ENCODE peak calls at places on chromosome 18, in eight cellular contexts. One of them, this sample, is unnamed.

GRCh38 chr18:12599543-12599942 is 58.4 kb downstream of the SPIRE1 start:
- ATAC-seq in upper lobe of left lung: no peak
- ATAC-seq in GM23338: no peak
- ATAC-seq in HepG2: no peak
- ATAC-seq in Panc1: no peak
- ATAC-seq in K562: no peak
- ATAC-seq in HCT116: peak; percentile 75
- ATAC-seq in GM12878: no peak
- ATAC-seq in this sample: no peak

GRCh38 chr18:9204659-9205058 is 68.1 kb downstream of the ANKRD12 start:
- ATAC-seq in K562: peak; percentile 65
- ATAC-seq in GM12878: no peak
- ATAC-seq in Panc1: no peak
- ATAC-seq in HCT116: no peak
- ATAC-seq in HepG2: no peak
- ATAC-seq in GM23338: peak; percentile 74
- ATAC-seq in upper lobe of left lung: no peak
- ATAC-seq in this sample: no peak

GRCh38 chr18:36693931-36694661 is 134.7 kb downstream of the TPGS2 start:
- ATAC-seq in HCT116: no peak
- ATAC-seq in upper lobe of left lung: peak; percentile 69
- ATAC-seq in K562: peak; percentile 18
- ATAC-seq in GM23338: no peak
- ATAC-seq in HepG2: peak; percentile 99
- ATAC-seq in GM12878: no peak
- ATAC-seq in Panc1: no peak
- ATAC-seq in this sample: peak; percentile 58

GRCh38 chr18:48842259-48843061 is 108.3 kb downstream of the SMAD7 start:
- ATAC-seq in GM23338: peak; percentile 41
- ATAC-seq in HCT116: no peak
- ATAC-seq in HepG2: no peak
- ATAC-seq in upper lobe of left lung: no peak
- ATAC-seq in Panc1: peak; percentile 46
- ATAC-seq in K562: peak; percentile 43
- ATAC-seq in GM12878: no peak
- ATAC-seq in this sample: peak; percentile 49

GRCh38 chr18:26462304-26462703 is 86.0 kb downstream of the KCTD1 start:
- ATAC-seq in GM23338: no peak
- ATAC-seq in GM12878: no peak
- ATAC-seq in HCT116: no peak
- ATAC-seq in K562: no peak
- ATAC-seq in upper lobe of left lung: no peak
- ATAC-seq in Panc1: no peak
- ATAC-seq in HepG2: no peak
- ATAC-seq in this sample: no peak

GRCh38 chr18:11548940-11549551 is 60.4 kb upstream of the SLC35G4 start:
- ATAC-seq in K562: no peak
- ATAC-seq in upper lobe of left lung: peak; percentile 72
- ATAC-seq in GM23338: no peak
- ATAC-seq in GM12878: no peak
- ATAC-seq in HepG2: no peak
- ATAC-seq in Panc1: no peak
- ATAC-seq in HCT116: no peak
- ATAC-seq in this sample: no peak

GRCh38 chr18:37207343-37207742 is 358.3 kb downstream of the CELF4 start:
- ATAC-seq in HCT116: no peak
- ATAC-seq in K562: no peak
- ATAC-seq in GM23338: peak; percentile 84
- ATAC-seq in GM12878: no peak
- ATAC-seq in upper lobe of left lung: no peak
- ATAC-seq in HepG2: peak; percentile 41
- ATAC-seq in Panc1: no peak
- ATAC-seq in this sample: no peak

GRCh38 chr18:2587788-2588187 is 16.4 kb downstream of the NDC80 start:
- ATAC-seq in upper lobe of left lung: no peak
- ATAC-seq in HepG2: no peak
- ATAC-seq in K562: no peak
- ATAC-seq in GM12878: no peak
- ATAC-seq in GM23338: no peak
- ATAC-seq in Panc1: no peak
- ATAC-seq in HCT116: no peak
- ATAC-seq in this sample: no peak

GRCh38 chr18:8379187-8379941 is 229.9 kb upstream of the RAB12 start:
- ATAC-seq in HepG2: no peak
- ATAC-seq in HCT116: no peak
- ATAC-seq in GM23338: no peak
- ATAC-seq in Panc1: no peak
- ATAC-seq in upper lobe of left lung: no peak
- ATAC-seq in GM12878: no peak
- ATAC-seq in K562: no peak
- ATAC-seq in this sample: no peak

GRCh38 chr18:9643549-9643948 is 29.2 kb upstream of the PPP4R1 start:
- ATAC-seq in HCT116: peak; percentile 97
- ATAC-seq in upper lobe of left lung: peak; percentile 91
- ATAC-seq in GM12878: no peak
- ATAC-seq in Panc1: peak; percentile 96
- ATAC-seq in GM23338: peak; percentile 96
- ATAC-seq in HepG2: peak; percentile 47
- ATAC-seq in K562: peak; percentile 43
- ATAC-seq in this sample: peak; percentile 95

GRCh38 chr18:49031511-49032188 is 80.9 kb upstream of the SMAD7 start:
- ATAC-seq in Panc1: no peak
- ATAC-seq in HCT116: no peak
- ATAC-seq in upper lobe of left lung: peak; percentile 20
- ATAC-seq in GM23338: peak; percentile 53
- ATAC-seq in K562: peak; percentile 20
- ATAC-seq in HepG2: no peak
- ATAC-seq in GM12878: no peak
- ATAC-seq in this sample: no peak

GRCh38 chr18:68984342-68984741 is 186.5 kb downstream of the CCDC102B start:
- ATAC-seq in HepG2: no peak
- ATAC-seq in GM23338: no peak
- ATAC-seq in K562: no peak
- ATAC-seq in GM12878: no peak
- ATAC-seq in upper lobe of left lung: no peak
- ATAC-seq in HCT116: no peak
- ATAC-seq in Panc1: no peak
- ATAC-seq in this sample: no peak

GRCh38 chr18:37299471-37300304 is 265.9 kb downstream of the CELF4 start:
- ATAC-seq in K562: peak; percentile 69
- ATAC-seq in GM12878: peak; percentile 52
- ATAC-seq in GM23338: peak; percentile 18
- ATAC-seq in HCT116: peak; percentile 57
- ATAC-seq in upper lobe of left lung: peak; percentile 89
- ATAC-seq in HepG2: peak; percentile 94
- ATAC-seq in Panc1: peak; percentile 73
- ATAC-seq in this sample: peak; percentile 73

GRCh38 chr18:3540805-3541548 is 91.0 kb downstream of the TGIF1 start:
- ATAC-seq in GM12878: no peak
- ATAC-seq in GM23338: peak; percentile 45
- ATAC-seq in HepG2: no peak
- ATAC-seq in K562: peak; percentile 47
- ATAC-seq in Panc1: no peak
- ATAC-seq in upper lobe of left lung: peak; percentile 59
- ATAC-seq in HCT116: peak; percentile 46
- ATAC-seq in this sample: no peak

GRCh38 chr18:32366586-32367538 is 103.8 kb downstream of the GAREM1 start:
- ATAC-seq in upper lobe of left lung: no peak
- ATAC-seq in GM12878: no peak
- ATAC-seq in Panc1: no peak
- ATAC-seq in HepG2: no peak
- ATAC-seq in GM23338: no peak
- ATAC-seq in HCT116: no peak
- ATAC-seq in K562: no peak
- ATAC-seq in this sample: no peak

GRCh38 chr18:68848242-68848641 is 50.4 kb downstream of the CCDC102B start:
- ATAC-seq in HCT116: no peak
- ATAC-seq in upper lobe of left lung: no peak
- ATAC-seq in K562: no peak
- ATAC-seq in GM23338: no peak
- ATAC-seq in Panc1: no peak
- ATAC-seq in GM12878: no peak
- ATAC-seq in HepG2: no peak
- ATAC-seq in this sample: no peak

GRCh38 chr18:34818069-34818468 is 108.0 kb downstream of the DTNA start:
- ATAC-seq in HepG2: no peak
- ATAC-seq in GM23338: no peak
- ATAC-seq in HCT116: no peak
- ATAC-seq in GM12878: no peak
- ATAC-seq in Panc1: no peak
- ATAC-seq in upper lobe of left lung: no peak
- ATAC-seq in K562: no peak
- ATAC-seq in this sample: no peak

GRCh38 chr18:58609536-58609993 is 19.3 kb downstream of the ALPK2 start:
- ATAC-seq in upper lobe of left lung: peak; percentile 40
- ATAC-seq in HCT116: no peak
- ATAC-seq in Panc1: no peak
- ATAC-seq in HepG2: peak; percentile 79
- ATAC-seq in GM23338: no peak
- ATAC-seq in K562: no peak
- ATAC-seq in GM12878: peak; percentile 81
- ATAC-seq in this sample: no peak

GRCh38 chr18:61752973-61753372 is 139.8 kb downstream of the RNF152 start:
- ATAC-seq in Panc1: no peak
- ATAC-seq in K562: no peak
- ATAC-seq in upper lobe of left lung: no peak
- ATAC-seq in HCT116: no peak
- ATAC-seq in GM12878: no peak
- ATAC-seq in HepG2: no peak
- ATAC-seq in GM23338: no peak
- ATAC-seq in this sample: no peak

GRCh38 chr18:36298113-36298701 is 694 bp downstream of the FHOD3 start:
- ATAC-seq in GM12878: peak; percentile 60
- ATAC-seq in HCT116: peak; percentile 15
- ATAC-seq in HepG2: peak; percentile 16
- ATAC-seq in upper lobe of left lung: peak; percentile 51
- ATAC-seq in GM23338: peak; percentile 41
- ATAC-seq in Panc1: peak; percentile 39
- ATAC-seq in K562: no peak
- ATAC-seq in this sample: peak; percentile 19

GRCh38 chr18:9561774-9562173 is 52.6 kb downstream of the PPP4R1 start:
- ATAC-seq in K562: no peak
- ATAC-seq in HCT116: no peak
- ATAC-seq in HepG2: no peak
- ATAC-seq in GM23338: no peak
- ATAC-seq in upper lobe of left lung: peak; percentile 64
- ATAC-seq in GM12878: no peak
- ATAC-seq in Panc1: no peak
- ATAC-seq in this sample: peak; percentile 36

DNA sequence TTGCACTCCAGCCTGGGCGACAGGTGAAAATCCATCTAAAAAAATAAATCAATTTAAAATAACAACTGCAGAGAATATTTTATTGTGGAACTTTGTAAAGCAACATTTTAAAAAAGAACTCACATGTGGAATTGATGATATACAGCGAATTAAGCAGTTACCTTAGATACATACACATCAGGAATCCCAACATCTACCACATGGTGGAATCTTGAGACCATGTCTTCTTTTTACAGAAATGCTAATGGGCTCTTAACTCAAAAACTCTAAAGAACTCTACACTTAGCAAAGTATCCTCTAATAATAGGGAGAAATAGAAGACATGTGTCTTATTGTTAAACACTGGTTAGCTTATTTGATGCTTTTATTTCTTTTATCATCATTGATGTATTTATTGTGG is 373.6 kb downstream of the CDH7 start:
- ATAC-seq in Panc1: no peak
- ATAC-seq in HepG2: peak; percentile 38
- ATAC-seq in upper lobe of left lung: no peak
- ATAC-seq in K562: no peak
- ATAC-seq in GM12878: peak; percentile 73
- ATAC-seq in GM23338: peak; percentile 49
- ATAC-seq in HCT116: no peak
- ATAC-seq in this sample: no peak
- H3K27ac ChIP-seq in Panc1: no peak overlapping the region
- H3K27ac ChIP-seq in HepG2: no peak overlapping the region
- H3K27ac ChIP-seq in upper lobe of left lung: no peak overlapping the region
- H3K27ac ChIP-seq in K562: no peak overlapping the region
- H3K27ac ChIP-seq in GM12878: no peak overlapping the region
- H3K27ac ChIP-seq in GM23338: no peak overlapping the region
- H3K27ac ChIP-seq in HCT116: no peak overlapping the region
- H3K27ac ChIP-seq in this sample: no peak overlapping the region

GRCh38 chr18:79381811-79382311 is 13.9 kb upstream of the NFATC1 start:
- ATAC-seq in GM12878: no peak
- ATAC-seq in GM23338: no peak
- ATAC-seq in upper lobe of left lung: no peak
- ATAC-seq in Panc1: no peak
- ATAC-seq in K562: no peak
- ATAC-seq in HCT116: no peak
- ATAC-seq in HepG2: no peak
- ATAC-seq in this sample: no peak

GRCh38 chr18:79382681-79383387 is 12.9 kb upstream of the NFATC1 start:
- ATAC-seq in GM12878: no peak
- ATAC-seq in upper lobe of left lung: no peak
- ATAC-seq in GM23338: no peak
- ATAC-seq in K562: no peak
- ATAC-seq in HCT116: no peak
- ATAC-seq in Panc1: peak; percentile 2
- ATAC-seq in HepG2: peak; percentile 5
- ATAC-seq in this sample: no peak

GRCh38 chr18:79384834-79385233 is 10.9 kb upstream of the NFATC1 start:
- ATAC-seq in GM23338: no peak
- ATAC-seq in K562: no peak
- ATAC-seq in Panc1: no peak
- ATAC-seq in upper lobe of left lung: no peak
- ATAC-seq in HCT116: no peak
- ATAC-seq in HepG2: no peak
- ATAC-seq in GM12878: no peak
- ATAC-seq in this sample: no peak

GRCh38 chr18:79384151-79384807 is 11.5 kb upstream of the NFATC1 start:
- ATAC-seq in GM23338: no peak
- ATAC-seq in upper lobe of left lung: no peak
- ATAC-seq in HCT116: no peak
- ATAC-seq in GM12878: no peak
- ATAC-seq in K562: peak; percentile 33
- ATAC-seq in Panc1: peak; percentile 28
- ATAC-seq in HepG2: peak; percentile 18
- ATAC-seq in this sample: no peak

GRCh38 chr18:79383388-79384056 is 12.2 kb upstream of the NFATC1 start:
- ATAC-seq in Panc1: no peak
- ATAC-seq in HCT116: no peak
- ATAC-seq in GM12878: no peak
- ATAC-seq in upper lobe of left lung: no peak
- ATAC-seq in K562: no peak
- ATAC-seq in HepG2: peak; percentile 10
- ATAC-seq in GM23338: no peak
- ATAC-seq in this sample: no peak
- TF ChIP-seq POLR2AphosphoS5 in Panc1: no peak
- TF ChIP-seq POLR2AphosphoS5 in HCT116: no peak
- TF ChIP-seq POLR2AphosphoS5 in GM12878: no peak
- TF ChIP-seq POLR2AphosphoS5 in upper lobe of left lung: no peak
- TF ChIP-seq POLR2AphosphoS5 in K562: no peak
- TF ChIP-seq POLR2AphosphoS5 in HepG2: no peak
- TF ChIP-seq POLR2AphosphoS5 in GM23338: no peak
- TF ChIP-seq POLR2AphosphoS5 in this sample: no peak

GRCh38 chr18:42072407-42072806 is 117.4 kb downstream of the PIK3C3 start:
- ATAC-seq in GM12878: no peak
- ATAC-seq in Panc1: no peak
- ATAC-seq in HCT116: no peak
- ATAC-seq in GM23338: no peak
- ATAC-seq in upper lobe of left lung: no peak
- ATAC-seq in K562: no peak
- ATAC-seq in HepG2: no peak
- ATAC-seq in this sample: no peak
- H3K27ac ChIP-seq in GM12878: no peak overlapping the region
- H3K27ac ChIP-seq in Panc1: no peak overlapping the region
- H3K27ac ChIP-seq in HCT116: no peak overlapping the region
- H3K27ac ChIP-seq in GM23338: no peak overlapping the region
- H3K27ac ChIP-seq in upper lobe of left lung: no peak overlapping the region
- H3K27ac ChIP-seq in K562: no peak overlapping the region
- H3K27ac ChIP-seq in HepG2: no peak overlapping the region
- H3K27ac ChIP-seq in this sample: no peak overlapping the region

GRCh38 chr18:45012286-45012685 is 331.6 kb downstream of the SETBP1 start:
- ATAC-seq in HepG2: no peak
- ATAC-seq in HCT116: no peak
- ATAC-seq in GM23338: peak; percentile 70
- ATAC-seq in K562: no peak
- ATAC-seq in upper lobe of left lung: no peak
- ATAC-seq in GM12878: no peak
- ATAC-seq in Panc1: no peak
- ATAC-seq in this sample: no peak
- TF ChIP-seq POLR2AphosphoS5 in HepG2: no peak
- TF ChIP-seq POLR2AphosphoS5 in HCT116: no peak
- TF ChIP-seq POLR2AphosphoS5 in GM23338: no peak
- TF ChIP-seq POLR2AphosphoS5 in K562: no peak
- TF ChIP-seq POLR2AphosphoS5 in upper lobe of left lung: no peak
- TF ChIP-seq POLR2AphosphoS5 in GM12878: no peak
- TF ChIP-seq POLR2AphosphoS5 in Panc1: no peak
- TF ChIP-seq POLR2AphosphoS5 in this sample: no peak

This sample was measured in gastroesophageal sphincter.